ENCODE peak calls at places on chromosomes 11 and 22, in six cellular contexts. Q, W, K, E, S and P are unnamed samples.

GRCh38 chr11:10050561-10050960 is 243.5 kb downstream of the SBF2 start:
- DNase-seq in Q (peak), W (no peak), K (no peak), E (peak), S (no peak), P (no peak)

GRCh38 chr11:18705651-18706281 is 7.2 kb downstream of the TMEM86A start:
- DNase-seq in Q (no peak), W (peak), K (no peak), E (no peak), S (no peak), P (no peak)

GRCh38 chr11:44090539-44090938 is 4.9 kb upstream of the EXT2 start:
- DNase-seq in Q (no peak), W (no peak), K (no peak), E (no peak), S (no peak), P (no peak)

GRCh38 chr11:46838501-46838900 is 7.6 kb downstream of the CKAP5 start:
- DNase-seq in Q (no peak), W (no peak), K (no peak), E (no peak), S (no peak), P (no peak)

GRCh38 chr11:67266424-67267187 is at the start of gene GRK2:
- DNase-seq in Q (no peak), W (peak), K (no peak), E (peak), S (no peak), P (peak)

GRCh38 chr11:58334708-58335107 is 24.2 kb downstream of the OR5B17 start:
- DNase-seq in Q (no peak), W (no peak), K (no peak), E (no peak), S (peak), P (no peak)

GRCh38 chr11:2095198-2095520 is 44.0 kb downstream of the IGF2 start:
- DNase-seq in Q (no peak), W (peak), K (no peak), E (no peak), S (no peak), P (no peak)

GRCh38 chr11:94922675-94923347 is 50.5 kb downstream of the CWC15 start:
- DNase-seq in Q (no peak), W (no peak), K (no peak), E (no peak), S (no peak), P (no peak)

GRCh38 chr22:40911772-40912171 is 39.4 kb upstream of the RBX1 start:
- DNase-seq in Q (no peak), W (no peak), K (no peak), E (no peak), S (no peak), P (no peak)

GRCh38 chr11:82308979-82309378 is 424.7 kb downstream of the FAM181B start:
- DNase-seq in Q (no peak), W (no peak), K (no peak), E (no peak), S (no peak), P (no peak)

GRCh38 chr11:62149986-62150886 is 26.4 kb downstream of the INCENP start:
- DNase-seq in Q (no peak), W (peak), K (no peak), E (no peak), S (no peak), P (no peak)

GRCh38 chr22:17705565-17706450 is 67.3 kb downstream of the BCL2L13 start:
- DNase-seq in Q (no peak), W (no peak), K (no peak), E (no peak), S (no peak), P (no peak)

GRCh38 chr22:26517429-26517828 is 5.2 kb upstream of the TFIP11 start:
- DNase-seq in Q (no peak), W (no peak), K (no peak), E (no peak), S (no peak), P (no peak)

GRCh38 chr11:119673389-119674336 is 55.3 kb downstream of the NECTIN1 start:
- DNase-seq in Q (no peak), W (peak), K (no peak), E (no peak), S (no peak), P (peak)

GRCh38 chr22:48736593-48737460 is 1090.8 kb downstream of the BRD1 start:
- DNase-seq in Q (no peak), W (no peak), K (no peak), E (no peak), S (no peak), P (no peak)

GRCh38 chr11:131644204-131644603 is 273.8 kb downstream of the NTM start:
- DNase-seq in Q (no peak), W (no peak), K (no peak), E (no peak), S (no peak), P (peak)

GRCh38 chr22:38921126-38921525 is 36.3 kb upstream of the APOBEC3A start:
- DNase-seq in Q (no peak), W (no peak), K (no peak), E (no peak), S (no peak), P (no peak)

GRCh38 chr22:46070215-46070721 is 80.1 kb upstream of the PPARA start:
- DNase-seq in Q (no peak), W (peak), K (no peak), E (no peak), S (no peak), P (peak)

GRCh38 chr11:21142007-21142406 is 472.6 kb downstream of the NELL1 start:
- DNase-seq in Q (no peak), W (no peak), K (no peak), E (peak), S (no peak), P (no peak)

GRCh38 chr11:1304376-1304775 is 5.1 kb downstream of the TOLLIP start:
- DNase-seq in Q (no peak), W (no peak), K (no peak), E (no peak), S (no peak), P (no peak)

GRCh38 chr22:27391092-27391770 is 410.3 kb downstream of the MN1 start:
- DNase-seq in Q (no peak), W (no peak), K (no peak), E (no peak), S (no peak), P (no peak)

GRCh38 chr11:116172156-116172555 is 600.6 kb downstream of the BUD13 start:
- DNase-seq in Q (no peak), W (peak), K (no peak), E (no peak), S (no peak), P (no peak)

GRCh38 chr11:108826136-108826535 is 161.3 kb downstream of the DDX10 start:
- DNase-seq in Q (no peak), W (no peak), K (no peak), E (no peak), S (no peak), P (no peak)

GRCh38 chr11:70501026-70501901 is 102.9 kb downstream of the CTTN start:
- DNase-seq in Q (no peak), W (no peak), K (no peak), E (no peak), S (no peak), P (no peak)

GRCh38 chr11:64165482-64165841 is 451 bp downstream of the MACROD1 start:
- DNase-seq in Q (no peak), W (no peak), K (no peak), E (peak), S (no peak), P (peak)

GRCh38 chr11:109695696-109696095 is 273.7 kb downstream of the C11orf87 start:
- DNase-seq in Q (no peak), W (no peak), K (no peak), E (no peak), S (no peak), P (no peak)

GRCh38 chr11:120208012-120208441 is 2.8 kb upstream of the OAF start:
- DNase-seq in Q (no peak), W (no peak), K (no peak), E (no peak), S (no peak), P (no peak)

GRCh38 chr11:78926633-78927347 is 352.1 kb upstream of the NARS2 start:
- DNase-seq in Q (no peak), W (no peak), K (no peak), E (no peak), S (peak), P (no peak)

GRCh38 chr22:39183991-39184585 is 31.6 kb upstream of the CBX7 start:
- DNase-seq in Q (no peak), W (no peak), K (no peak), E (peak), S (no peak), P (no peak)